ENCODE peak calls at places on chromosome X, in nine cellular contexts. U, J, N, A, Y, X, W, S and R are unnamed samples.
A peak's percentile ranks its signal among the peaks of the same experiment; 100 is the strongest.

GRCh38 chrX:143455045-143455444 is 62.2 kb downstream of the SPANXN3 start:
- DNase-seq in U (no peak), J (no peak), N (no peak), A (no peak), Y (peak; percentile 28), X (no peak), W (no peak), S (no peak), R (no peak)

GRCh38 chrX:149286940-149287349 is 218.2 kb downstream of the IDS start:
- DNase-seq in U (peak; percentile 26), J (peak; percentile 31), N (peak; percentile 12), A (peak; percentile 41), Y (peak; percentile 58), X (no peak), W (peak; percentile 34), S (peak; percentile 63), R (no peak)

GRCh38 chrX:29661290-29661689 is 554.1 kb upstream of the MAGEB2 start:
- DNase-seq in U (peak; percentile 24), J (peak; percentile 73), N (no peak), A (no peak), Y (peak; percentile 53), X (no peak), W (no peak), S (no peak), R (no peak)

GRCh38 chrX:69107231-69107739 is 58.0 kb downstream of the PJA1 start:
- DNase-seq in U (no peak), J (no peak), N (no peak), A (no peak), Y (no peak), X (no peak), W (no peak), S (no peak), R (no peak)

GRCh38 chrX:125394449-125394848 is 74.8 kb downstream of the TEX13C start:
- DNase-seq in U (no peak), J (no peak), N (no peak), A (no peak), Y (no peak), X (no peak), W (no peak), S (no peak), R (no peak)

GRCh38 chrX:75303795-75304194 is 29.9 kb downstream of the UPRT start:
- DNase-seq in U (no peak), J (peak; percentile 70), N (no peak), A (no peak), Y (peak; percentile 80), X (no peak), W (no peak), S (no peak), R (no peak)

GRCh38 chrX:55135171-55135570 is 46.4 kb downstream of the PAGE2 start:
- DNase-seq in U (no peak), J (peak; percentile 31), N (peak; percentile 2), A (peak; percentile 56), Y (peak; percentile 60), X (no peak), W (peak; percentile 23), S (peak; percentile 73), R (no peak)

GRCh38 chrX:1453951-1454785 is 1.5 kb upstream of the ASMTL start:
- DNase-seq in U (peak; percentile 61), J (peak; percentile 69), N (peak; percentile 36), A (peak; percentile 90), Y (peak; percentile 85), X (peak; percentile 87), W (peak; percentile 85), S (peak; percentile 96), R (peak; percentile 93)

GRCh38 chrX:13752646-13753045 is 18.1 kb downstream of the OFD1 start:
- DNase-seq in U (no peak), J (no peak), N (no peak), A (no peak), Y (no peak), X (no peak), W (no peak), S (no peak), R (no peak)

GRCh38 chrX:49876750-49877149 is 2.5 kb upstream of the USP27X start:
- DNase-seq in U (no peak), J (peak; percentile 23), N (peak; percentile 12), A (no peak), Y (peak; percentile 42), X (no peak), W (no peak), S (peak; percentile 53), R (no peak)

GRCh38 chrX:23333842-23334535 is 660 bp upstream of the PTCHD1 start:
- DNase-seq in U (no peak), J (no peak), N (no peak), A (no peak), Y (no peak), X (no peak), W (no peak), S (no peak), R (no peak)

GRCh38 chrX:106999002-106999975 is 723 bp downstream of the MORC4 start:
- DNase-seq in U (peak; percentile 51), J (peak; percentile 49), N (peak; percentile 22), A (peak; percentile 60), Y (peak; percentile 64), X (peak; percentile 72), W (peak; percentile 45), S (peak; percentile 77), R (peak; percentile 16)

GRCh38 chrX:142068365-142068764 is 136.7 kb downstream of the MAGEC2 start:
- DNase-seq in U (no peak), J (no peak), N (no peak), A (no peak), Y (no peak), X (no peak), W (no peak), S (no peak), R (no peak)

GRCh38 chrX:11427082-11428033 is 134.1 kb downstream of the AMELX start:
- DNase-seq in U (no peak), J (no peak), N (no peak), A (no peak), Y (no peak), X (no peak), W (no peak), S (peak; percentile 63), R (no peak)

GRCh38 chrX:11449613-11450012 is 156.4 kb downstream of the AMELX start:
- DNase-seq in U (no peak), J (no peak), N (no peak), A (no peak), Y (no peak), X (no peak), W (no peak), S (no peak), R (no peak)

GRCh38 chrX:20529301-20529700 is 262.6 kb upstream of the RPS6KA3 start:
- DNase-seq in U (no peak), J (no peak), N (no peak), A (no peak), Y (no peak), X (no peak), W (no peak), S (no peak), R (no peak)

GRCh38 chrX:100931218-100931924 is 2.7 kb upstream of the XKRX start:
- DNase-seq in U (no peak), J (no peak), N (no peak), A (no peak), Y (no peak), X (no peak), W (no peak), S (no peak), R (no peak)

GRCh38 chrX:76195579-76195978 is 22.7 kb downstream of the PBDC1 start:
- DNase-seq in U (no peak), J (no peak), N (no peak), A (no peak), Y (no peak), X (no peak), W (no peak), S (no peak), R (no peak)

GRCh38 chrX:154126101-154126500 is 17.9 kb upstream of the OPN1LW start:
- DNase-seq in U (no peak), J (no peak), N (no peak), A (peak; percentile 16), Y (no peak), X (no peak), W (no peak), S (no peak), R (no peak)

GRCh38 chrX:154135458-154136229 is 8.4 kb upstream of the OPN1LW start:
- DNase-seq in U (no peak), J (no peak), N (no peak), A (no peak), Y (no peak), X (no peak), W (no peak), S (no peak), R (no peak)

GRCh38 chrX:154132366-154132765 is 11.7 kb upstream of the OPN1LW start:
- DNase-seq in U (no peak), J (no peak), N (no peak), A (no peak), Y (no peak), X (no peak), W (no peak), S (no peak), R (no peak)

GRCh38 chrX:154136627-154137161 is 7.3 kb upstream of the OPN1LW start:
- DNase-seq in U (peak; percentile 16), J (peak; percentile 25), N (peak; percentile 21), A (peak; percentile 60), Y (peak; percentile 45), X (peak; percentile 73), W (peak; percentile 74), S (peak; percentile 86), R (peak; percentile 70)

DNA sequence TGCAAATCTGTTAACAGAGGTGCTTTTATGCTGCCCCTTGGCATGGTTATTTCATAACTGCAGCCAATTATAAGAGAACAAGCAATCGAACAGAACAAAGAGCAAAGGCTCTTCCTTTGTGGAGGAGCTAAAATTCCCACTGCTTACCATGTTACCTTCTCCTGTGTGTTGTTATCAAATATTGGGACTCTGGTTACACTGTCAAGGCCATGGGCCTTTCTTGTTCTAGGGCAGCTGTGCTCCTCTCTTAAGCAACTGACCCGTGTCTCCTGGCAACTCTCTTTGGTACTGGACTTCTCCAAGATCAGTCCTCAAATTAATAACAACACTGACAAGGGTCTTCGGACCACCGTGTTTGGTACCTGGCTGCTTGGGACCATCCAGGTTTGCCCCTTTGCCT is 12.1 kb upstream of the OPN1LW start:
- DNase-seq in U (no peak), J (no peak), N (no peak), A (peak; percentile 10), Y (no peak), X (no peak), W (no peak), S (no peak), R (no peak)
- TF ChIP-seq CTCF in U (no peak), J (no peak), N (no peak), A (no peak), Y (no peak), X (no peak), W (no peak), S (no peak), R (no peak)

GRCh38 chrX:52217494-52218160 is 32.9 kb downstream of the MAGED4 start:
- DNase-seq in U (no peak), J (no peak), N (no peak), A (no peak), Y (no peak), X (no peak), W (no peak), S (no peak), R (no peak)
- TF ChIP-seq CTCF in U (no peak), J (no peak), N (no peak), A (no peak), Y (no peak), X (no peak), W (no peak), S (no peak), R (no peak)

GRCh38 chrX:46228389-46228788 is 316.8 kb downstream of the ZNF674 start:
- DNase-seq in U (no peak), J (no peak), N (no peak), A (no peak), Y (no peak), X (no peak), W (no peak), S (no peak), R (no peak)
- TF ChIP-seq CTCF in U (no peak), J (no peak), N (no peak), A (no peak), Y (no peak), X (no peak), W (no peak), S (no peak), R (no peak)

GRCh38 chrX:130909469-130910136 is 6.6 kb upstream of the ENOX2 start:
- DNase-seq in U (no peak), J (no peak), N (no peak), A (no peak), Y (no peak), X (no peak), W (no peak), S (no peak), R (no peak)
- TF ChIP-seq CTCF in U (no peak), J (no peak), N (no peak), A (no peak), Y (no peak), X (no peak), W (no peak), S (no peak), R (no peak)